ENCODE peak calls at places on chromosomes 11 and 22, in five cellular contexts. I, U, D, G and L are unnamed samples.

GRCh38 chr22:46663436-46664100 is 43.4 kb downstream of the GRAMD4 start:
- DNase-seq in I (no peak), U (no peak), D (no peak), G (no peak), L (no peak)

GRCh38 chr22:39985383-39986045 is 9.2 kb upstream of the FAM83F start:
- DNase-seq in I (no peak), U (no peak), D (no peak), G (peak), L (no peak)

GRCh38 chr11:67561971-67562560 is 21.5 kb upstream of the GSTP1 start:
- DNase-seq in I (no peak), U (no peak), D (no peak), G (no peak), L (no peak)

GRCh38 chr11:42524534-42525227 is 787.1 kb upstream of the API5 start:
- DNase-seq in I (peak), U (peak), D (peak), G (no peak), L (peak)

GRCh38 chr11:19642185-19642591 is 70.4 kb upstream of the NAV2 start:
- DNase-seq in I (no peak), U (peak), D (no peak), G (no peak), L (peak)

GRCh38 chr11:13261600-13262061 is 16.0 kb upstream of the BMAL1 start:
- DNase-seq in I (no peak), U (peak), D (peak), G (no peak), L (peak)

GRCh38 chr11:125170406-125171031 is 6.0 kb downstream of the PKNOX2 start:
- DNase-seq in I (peak), U (no peak), D (peak), G (no peak), L (peak)

GRCh38 chr11:79049627-79050238 is 391.1 kb downstream of the TENM4 start:
- DNase-seq in I (no peak), U (no peak), D (no peak), G (no peak), L (no peak)

GRCh38 chr22:28414017-28414416 is 265.6 kb downstream of the TTC28 start:
- DNase-seq in I (no peak), U (no peak), D (no peak), G (no peak), L (no peak)

GRCh38 chr11:86374121-86374520 is 566 bp upstream of the CCDC81 start:
- DNase-seq in I (no peak), U (no peak), D (no peak), G (no peak), L (no peak)

GRCh38 chr11:128759597-128759996 is 65.7 kb downstream of the FLI1 start:
- DNase-seq in I (no peak), U (peak), D (no peak), G (no peak), L (no peak)

GRCh38 chr11:71180694-71181466 is 71.5 kb downstream of the SHANK2 start:
- DNase-seq in I (no peak), U (no peak), D (no peak), G (no peak), L (no peak)

GRCh38 chr11:118338637-118339061 is 3.9 kb downstream of the CD3D start:
- DNase-seq in I (no peak), U (no peak), D (no peak), G (peak), L (no peak)

GRCh38 chr22:36838119-36839030 is 21.5 kb upstream of the PVALB start:
- DNase-seq in I (peak), U (no peak), D (no peak), G (no peak), L (no peak)

GRCh38 chr11:104609297-104609696 is 289.0 kb downstream of the CASP12 start:
- DNase-seq in I (peak), U (no peak), D (peak), G (peak), L (no peak)

GRCh38 chr11:70205049-70205725 is 2.1 kb downstream of the FADD start:
- DNase-seq in I (no peak), U (no peak), D (no peak), G (no peak), L (no peak)

GRCh38 chr11:94525933-94526332 is 13.7 kb downstream of the C11orf97 start:
- DNase-seq in I (peak), U (no peak), D (peak), G (no peak), L (peak)

GRCh38 chr11:1336836-1337646 is 27.6 kb upstream of the TOLLIP start:
- DNase-seq in I (peak), U (no peak), D (peak), G (peak), L (peak)

GRCh38 chr11:34757026-34757451 is 136.1 kb downstream of the EHF start:
- DNase-seq in I (no peak), U (peak), D (no peak), G (no peak), L (no peak)

GRCh38 chr11:57599381-57599780 is 1.9 kb downstream of the SERPING1 start:
- DNase-seq in I (no peak), U (peak), D (no peak), G (no peak), L (no peak)

DNA sequence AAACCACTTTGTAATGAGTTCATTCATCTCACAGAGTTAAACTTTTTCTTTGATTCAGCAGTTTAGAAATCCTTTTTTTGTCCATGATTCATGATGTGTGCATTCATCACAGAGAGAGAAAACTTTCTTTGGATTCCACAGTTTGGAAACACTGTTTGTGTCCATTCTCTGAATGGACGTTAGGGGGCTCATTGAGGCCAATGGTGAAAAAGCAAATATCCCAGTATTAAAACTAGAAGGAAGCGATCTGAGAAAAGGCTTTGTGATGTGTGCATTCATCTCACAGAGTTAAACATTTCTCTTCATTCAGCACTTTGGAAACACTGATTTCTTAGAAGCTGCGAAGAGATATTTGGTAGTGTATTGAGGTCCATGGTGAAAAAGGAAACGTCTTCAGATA is 155.6 kb upstream of the TRIM48 start:
- DNase-seq in I (no peak), U (no peak), D (no peak), G (no peak), L (no peak)
- TF ChIP-seq CTCF in I (no peak), U (peak), D (no peak), G (no peak), L (no peak)

DNA sequence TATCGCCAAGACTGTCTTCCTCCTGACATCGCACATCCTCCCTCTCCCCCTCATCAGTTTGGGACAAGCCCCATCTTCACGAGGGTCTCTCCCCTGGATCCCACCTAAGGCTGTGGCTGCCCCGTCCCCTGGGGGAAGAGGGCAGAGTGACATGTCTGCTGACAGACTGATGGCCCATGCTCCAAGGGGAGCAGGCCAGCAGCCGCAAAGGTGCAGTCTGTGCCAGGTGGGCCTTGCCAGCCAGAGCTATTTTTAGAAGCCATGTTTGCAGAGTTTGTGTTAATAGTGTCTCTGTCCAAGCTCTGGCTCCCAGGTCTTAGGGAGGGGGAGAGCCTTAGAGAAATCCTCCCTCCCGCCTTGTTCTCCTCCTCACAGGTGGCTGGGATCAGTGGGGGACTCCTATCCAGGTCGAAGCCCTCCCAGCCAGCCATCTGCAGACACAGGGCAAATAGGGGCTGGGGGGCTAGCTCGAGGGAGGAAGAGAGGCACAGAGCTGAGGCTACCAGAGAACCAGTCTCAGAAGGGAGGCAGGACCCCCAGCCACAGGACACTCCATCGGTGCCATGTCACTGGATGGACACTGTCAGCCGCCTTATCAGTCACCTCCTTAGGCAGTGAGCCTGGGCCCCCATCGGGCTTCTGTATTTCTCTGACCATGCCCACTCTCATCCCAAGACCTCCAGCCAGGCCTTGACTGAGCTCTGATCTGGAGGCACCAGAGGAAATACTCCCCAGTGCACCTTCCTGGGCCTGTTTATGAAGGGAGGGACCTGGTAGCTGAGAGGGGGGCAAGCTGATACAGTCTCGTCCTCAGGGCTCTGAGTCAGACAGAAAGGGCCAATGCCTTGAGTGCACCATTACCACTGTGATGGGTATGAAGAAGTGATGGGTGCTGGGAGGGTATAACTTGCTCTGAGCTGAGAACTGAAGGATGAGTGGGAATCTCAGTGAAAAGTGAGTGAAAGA is 49.3 kb downstream of the CHRDL2 start:
- DNase-seq in I (no peak), U (no peak), D (no peak), G (no peak), L (peak)
- H3K27ac ChIP-seq in I (no peak), U (no peak), D (no peak), G (no peak), L (peak)

DNA sequence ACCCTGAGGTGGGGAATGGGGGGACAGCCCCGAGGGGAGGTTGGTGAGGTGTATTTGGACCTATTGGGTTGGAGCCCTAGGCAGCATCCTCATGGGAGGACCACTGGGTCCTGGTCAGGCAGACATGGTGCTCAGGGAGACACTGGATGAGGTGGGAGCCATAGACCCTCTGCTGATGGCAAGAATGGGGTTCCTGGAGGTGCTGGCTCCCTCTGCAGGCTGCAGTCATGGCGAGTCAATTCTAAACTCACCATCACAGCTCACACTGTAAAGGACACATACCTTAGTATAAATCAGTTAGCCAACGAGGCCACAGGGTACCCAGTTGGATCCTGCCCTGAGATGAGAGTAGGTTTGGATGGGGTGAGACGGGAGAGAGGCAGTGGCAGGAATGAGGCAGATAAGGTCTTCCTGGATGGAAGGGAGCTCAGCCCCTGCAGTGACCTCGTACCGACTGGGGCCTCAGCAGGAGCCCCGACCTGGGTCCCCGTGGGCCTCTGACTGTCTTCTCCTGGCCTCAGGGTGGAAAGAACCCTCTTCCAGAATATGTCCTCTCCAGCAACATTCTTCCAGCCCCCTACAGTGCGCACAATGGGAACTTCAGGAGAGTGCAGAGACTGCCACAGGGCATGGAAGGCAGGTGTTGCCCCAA is 1.7 kb upstream of the GAB4 start:
- DNase-seq in I (no peak), U (no peak), D (no peak), G (no peak), L (no peak)
- TF ChIP-seq CTCF in I (peak), U (no peak), D (no peak), G (no peak), L (no peak)

GRCh38 chr11:100716848-100717247 is 29.8 kb downstream of the ARHGAP42 start:
- DNase-seq in I (no peak), U (no peak), D (no peak), G (no peak), L (no peak)

GRCh38 chr11:100719809-100720221 is 32.7 kb downstream of the ARHGAP42 start:
- DNase-seq in I (peak), U (peak), D (peak), G (no peak), L (peak)

GRCh38 chr11:100715163-100715792 is 28.2 kb downstream of the ARHGAP42 start:
- DNase-seq in I (no peak), U (no peak), D (no peak), G (no peak), L (no peak)

DNA sequence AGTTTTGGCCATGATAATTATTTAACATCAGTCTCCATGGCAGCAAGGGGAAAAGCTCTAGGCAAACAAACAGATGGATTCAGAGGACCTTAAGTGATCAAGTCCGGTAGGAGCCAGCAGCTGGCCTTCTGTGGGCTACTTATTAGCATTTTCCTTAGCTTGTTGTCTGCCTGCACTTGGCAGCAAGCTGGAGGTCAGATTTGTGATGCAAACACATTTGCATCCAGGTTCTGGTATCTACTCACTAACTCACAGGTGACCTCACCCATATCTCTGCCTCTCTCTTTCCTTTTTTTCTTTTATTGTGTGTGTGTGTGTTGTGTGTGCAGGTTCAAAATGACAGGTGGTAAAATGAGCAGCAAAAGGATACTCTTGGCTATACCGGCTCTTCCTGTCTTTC is 32.3 kb downstream of the ARHGAP42 start:
- DNase-seq in I (peak), U (peak), D (no peak), G (no peak), L (no peak)
- H3K27ac ChIP-seq in I (peak), U (peak), D (peak), G (no peak), L (peak)

GRCh38 chr11:37770145-37770544 is 1172.1 kb upstream of the RAG2 start:
- DNase-seq in I (no peak), U (no peak), D (no peak), G (no peak), L (no peak)
- TF ChIP-seq CTCF in I (no peak), U (no peak), D (no peak), G (no peak), L (no peak)

DNA sequence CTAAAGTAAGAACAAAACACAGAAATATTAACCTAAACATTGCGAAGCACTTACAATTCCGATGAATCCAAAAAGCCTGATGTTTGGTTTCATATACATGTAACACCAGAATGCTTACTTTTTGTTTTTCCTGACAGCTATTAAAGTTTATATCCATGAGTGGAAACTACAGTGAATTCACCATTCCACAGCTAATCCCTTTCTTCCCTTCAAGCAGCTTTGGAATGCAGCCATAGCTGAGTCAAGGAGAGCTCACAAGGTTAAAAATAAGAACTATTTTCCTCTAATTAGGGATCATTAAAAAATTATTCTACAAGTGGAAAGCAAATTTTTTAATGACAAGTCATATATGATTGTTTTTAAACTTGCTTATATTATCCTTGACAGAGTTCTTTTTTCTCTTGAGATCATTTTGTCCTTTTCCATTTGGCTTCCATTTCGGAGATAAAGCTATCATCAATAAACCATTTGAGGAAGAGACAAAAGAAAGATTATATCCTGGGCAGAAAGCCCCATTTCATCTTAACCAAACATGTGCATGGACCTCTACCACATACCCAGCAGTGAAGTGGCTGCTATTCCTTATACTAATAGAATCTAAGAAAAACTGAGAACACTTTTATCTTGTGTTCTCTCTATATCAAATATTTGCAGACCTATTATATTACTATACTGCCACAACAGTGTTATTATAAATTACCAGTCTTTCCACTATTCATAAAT is 19.7 kb upstream of the FIBIN start:
- DNase-seq in I (peak), U (no peak), D (no peak), G (no peak), L (no peak)
- H3K27ac ChIP-seq in I (no peak), U (no peak), D (no peak), G (no peak), L (no peak)